ENCODE peak calls at places on chromosomes 2 and 18, in nine cellular contexts. W, O, E, U, A, N, R, Z and C are unnamed samples.

GRCh38 chr18:79884963-79885728 is 66.3 kb downstream of the SLC66A2 start:
- DNase-seq in W (peak; percentile 55), O (no peak), E (peak; percentile 9), U (no peak), A (peak; percentile 18), N (no peak), R (no peak), Z (no peak), C (peak; percentile 50)

GRCh38 chr2:69563021-69563420 is 80.5 kb downstream of the AAK1 start:
- DNase-seq in W (no peak), O (no peak), E (no peak), U (no peak), A (no peak), N (no peak), R (no peak), Z (no peak), C (no peak)

GRCh38 chr2:705971-706511 is 28.8 kb upstream of the TMEM18 start:
- DNase-seq in W (no peak), O (no peak), E (no peak), U (no peak), A (no peak), N (no peak), R (no peak), Z (no peak), C (no peak)

GRCh38 chr2:45879406-45879805 is 227.9 kb downstream of the PRKCE start:
- DNase-seq in W (no peak), O (no peak), E (no peak), U (no peak), A (peak; percentile 52), N (no peak), R (peak; percentile 10), Z (no peak), C (no peak)

GRCh38 chr2:175282300-175282699 is 100.8 kb upstream of the ATP5MC3 start:
- DNase-seq in W (no peak), O (no peak), E (no peak), U (peak; percentile 27), A (no peak), N (no peak), R (peak; percentile 68), Z (peak; percentile 64), C (no peak)

GRCh38 chr18:55280515-55280914 is 307.5 kb downstream of the TCF4 start:
- DNase-seq in W (no peak), O (no peak), E (no peak), U (no peak), A (no peak), N (no peak), R (no peak), Z (no peak), C (no peak)

GRCh38 chr2:125652260-125652659 is 1003.7 kb upstream of the GYPC start:
- DNase-seq in W (no peak), O (no peak), E (no peak), U (no peak), A (no peak), N (no peak), R (no peak), Z (no peak), C (no peak)

GRCh38 chr2:174577967-174578589 is 19.5 kb downstream of the WIPF1 start:
- DNase-seq in W (no peak), O (no peak), E (no peak), U (no peak), A (no peak), N (no peak), R (peak; percentile 61), Z (no peak), C (no peak)

GRCh38 chr2:187581125-187581896 is 27.1 kb upstream of the TFPI start:
- DNase-seq in W (no peak), O (no peak), E (no peak), U (peak; percentile 76), A (no peak), N (no peak), R (peak; percentile 83), Z (peak; percentile 4), C (no peak)

GRCh38 chr18:54531402-54532065 is 59.5 kb upstream of the DYNAP start:
- DNase-seq in W (no peak), O (no peak), E (no peak), U (no peak), A (no peak), N (no peak), R (peak; percentile 89), Z (no peak), C (no peak)

GRCh38 chr2:171248205-171248662 is 87.5 kb upstream of the TLK1 start:
- DNase-seq in W (no peak), O (no peak), E (no peak), U (no peak), A (no peak), N (no peak), R (no peak), Z (no peak), C (no peak)

GRCh38 chr2:168515502-168515901 is 59.4 kb downstream of the CERS6 start:
- DNase-seq in W (no peak), O (no peak), E (no peak), U (no peak), A (no peak), N (no peak), R (no peak), Z (no peak), C (no peak)

GRCh38 chr2:29753676-29754444 is 167.5 kb downstream of the ALK start:
- DNase-seq in W (no peak), O (no peak), E (no peak), U (no peak), A (no peak), N (no peak), R (no peak), Z (no peak), C (no peak)

GRCh38 chr2:227415538-227416424 is 28.0 kb upstream of the SCYGR1 start:
- DNase-seq in W (peak; percentile 80), O (no peak), E (no peak), U (no peak), A (peak; percentile 75), N (no peak), R (no peak), Z (peak; percentile 47), C (peak; percentile 58)

GRCh38 chr2:20623241-20623640 is 27.7 kb downstream of the HS1BP3 start:
- DNase-seq in W (peak; percentile 56), O (peak; percentile 53), E (no peak), U (no peak), A (peak; percentile 24), N (no peak), R (no peak), Z (no peak), C (peak; percentile 32)

GRCh38 chr18:2848879-2849254 is 2.1 kb downstream of the EMILIN2 start:
- DNase-seq in W (no peak), O (no peak), E (no peak), U (no peak), A (no peak), N (no peak), R (no peak), Z (no peak), C (no peak)

DNA sequence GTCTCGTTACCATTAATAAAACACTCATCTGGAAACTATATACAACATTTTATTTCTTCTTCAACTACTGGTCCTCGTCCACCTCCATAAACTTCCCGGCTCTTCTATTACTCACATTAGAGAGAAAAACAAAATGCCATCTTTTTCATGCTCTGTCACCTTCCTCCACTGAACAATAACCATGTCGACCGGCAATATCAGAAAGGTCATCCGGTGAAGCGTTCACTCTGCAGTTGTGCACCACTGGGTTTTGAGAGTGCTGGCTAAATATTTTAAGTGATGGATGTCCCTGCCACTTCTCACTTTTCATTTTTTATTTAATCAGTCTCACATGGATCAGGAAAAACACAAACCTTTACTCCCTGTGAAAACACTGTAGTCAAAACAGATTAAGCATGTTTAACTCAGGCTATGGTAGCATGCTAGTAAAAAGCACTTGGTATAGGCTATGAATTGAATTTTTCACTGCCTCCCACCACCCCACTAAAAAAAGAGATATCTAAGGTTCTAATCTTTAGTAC is 48.2 kb downstream of the SPP2 start:
- DNase-seq in W (no peak), O (no peak), E (no peak), U (no peak), A (no peak), N (no peak), R (no peak), Z (no peak), C (no peak)
- TF ChIP-seq CTCF in W (no peak), O (no peak), E (no peak), U (no peak), A (no peak), N (no peak), R (no peak), Z (no peak), C (no peak)

GRCh38 chr2:25298776-25299431 is 42.8 kb downstream of the DNMT3A start:
- DNase-seq in W (no peak), O (no peak), E (no peak), U (no peak), A (no peak), N (no peak), R (no peak), Z (no peak), C (no peak)
- H3K4me1 ChIP-seq in W (peaks cover 43% of the 10 kb centered on the region), O (peaks cover 22% of the 10 kb centered on the region), E (peaks cover 19% of the 10 kb centered on the region), U (peaks cover 30% of the 10 kb centered on the region), A (peaks cover 52% of the 10 kb centered on the region), N (no peaks in the 10 kb centered on the region), R (peaks cover 13% of the 10 kb centered on the region), Z (peaks cover 6% of the 10 kb centered on the region), C (peaks cover 19% of the 10 kb centered on the region)

GRCh38 chr2:184551631-184552030 is 46.7 kb upstream of the ZNF804A start:
- DNase-seq in W (no peak), O (no peak), E (no peak), U (no peak), A (no peak), N (no peak), R (no peak), Z (no peak), C (no peak)

GRCh38 chr2:184556639-184557038 is 41.7 kb upstream of the ZNF804A start:
- DNase-seq in W (no peak), O (no peak), E (no peak), U (no peak), A (no peak), N (no peak), R (no peak), Z (no peak), C (no peak)

GRCh38 chr2:184555352-184555751 is 43.0 kb upstream of the ZNF804A start:
- DNase-seq in W (no peak), O (no peak), E (no peak), U (no peak), A (no peak), N (no peak), R (no peak), Z (no peak), C (no peak)

GRCh38 chr2:184558713-184559464 is 39.4 kb upstream of the ZNF804A start:
- DNase-seq in W (no peak), O (no peak), E (no peak), U (no peak), A (no peak), N (no peak), R (no peak), Z (no peak), C (no peak)

GRCh38 chr2:184554736-184555135 is 43.6 kb upstream of the ZNF804A start:
- DNase-seq in W (no peak), O (no peak), E (no peak), U (no peak), A (no peak), N (no peak), R (no peak), Z (no peak), C (no peak)
- TF ChIP-seq CTCF in W (no peak), O (no peak), E (no peak), U (no peak), A (no peak), N (no peak), R (no peak), Z (no peak), C (no peak)

DNA sequence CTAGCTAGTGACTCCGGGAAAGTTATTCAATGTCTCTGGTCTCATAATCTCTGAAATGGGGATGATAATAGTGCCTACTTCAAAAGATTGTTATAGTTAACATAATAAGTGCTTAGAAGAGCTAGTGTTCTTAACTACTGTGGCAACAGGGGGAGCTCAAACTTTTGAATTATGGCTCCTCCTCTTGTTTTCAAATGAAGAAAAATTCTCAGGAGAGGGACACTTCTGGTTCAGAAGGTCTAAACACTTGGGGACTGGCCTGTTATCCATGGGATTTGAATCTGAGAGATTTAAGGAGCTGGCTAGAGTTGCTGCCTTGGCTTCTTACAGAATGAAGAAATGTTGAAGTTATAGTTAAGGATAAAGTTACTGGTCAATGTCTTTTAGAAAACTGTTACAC is 92.2 kb upstream of the ITGB6 start:
- DNase-seq in W (no peak), O (no peak), E (no peak), U (no peak), A (no peak), N (no peak), R (no peak), Z (no peak), C (no peak)
- H3K4me1 ChIP-seq in W (peaks cover 7% of the 10 kb centered on the region), O (peaks cover 28% of the 10 kb centered on the region), E (no peaks in the 10 kb centered on the region), U (peaks cover 9% of the 10 kb centered on the region), A (peaks cover 59% of the 10 kb centered on the region), N (no peaks in the 10 kb centered on the region), R (no peaks in the 10 kb centered on the region), Z (peaks cover 80% of the 10 kb centered on the region), C (peaks cover 28% of the 10 kb centered on the region)